ENCODE peak calls at places on chromosomes 5 and 9, in seven cellular contexts. One of them, this sample, is unnamed.
A peak's percentile ranks its signal among the peaks of the same experiment; 100 is the strongest.

GRCh38 chr9:93296889-93297480 is 113.0 kb downstream of the WNK2 start:
- DNase-seq in AG09309: no peak
- DNase-seq in LoVo: no peak
- DNase-seq in T-helper 2 cell: no peak
- DNase-seq in amygdala: no peak
- DNase-seq in activated effector memory CD4-positive, alpha-beta T cell treated with Interleukin-2 at 50 U/mL for 16 hours: no peak
- DNase-seq in Right ventricle myocardium inferior: no peak
- DNase-seq in this sample: no peak

GRCh38 chr9:92717201-92718085 is 47.2 kb downstream of the BICD2 start:
- DNase-seq in AG09309: no peak
- DNase-seq in activated effector memory CD4-positive, alpha-beta T cell treated with Interleukin-2 at 50 U/mL for 16 hours: no peak
- DNase-seq in T-helper 2 cell: no peak
- DNase-seq in amygdala: no peak
- DNase-seq in Right ventricle myocardium inferior: no peak
- DNase-seq in LoVo: no peak
- DNase-seq in this sample: no peak

GRCh38 chr9:86350006-86350755 is 4.0 kb downstream of the TUT7 start:
- DNase-seq in Right ventricle myocardium inferior: no peak
- DNase-seq in amygdala: no peak
- DNase-seq in LoVo: no peak
- DNase-seq in T-helper 2 cell: no peak
- DNase-seq in AG09309: no peak
- DNase-seq in activated effector memory CD4-positive, alpha-beta T cell treated with Interleukin-2 at 50 U/mL for 16 hours: no peak
- DNase-seq in this sample: no peak

GRCh38 chr5:117455236-117456233 is 880.9 kb upstream of the SEMA6A start:
- DNase-seq in LoVo: peak; percentile 84
- DNase-seq in amygdala: no peak
- DNase-seq in Right ventricle myocardium inferior: no peak
- DNase-seq in activated effector memory CD4-positive, alpha-beta T cell treated with Interleukin-2 at 50 U/mL for 16 hours: no peak
- DNase-seq in AG09309: no peak
- DNase-seq in T-helper 2 cell: no peak
- DNase-seq in this sample: no peak

GRCh38 chr5:173615884-173616576 is 420 bp downstream of the BOD1 start:
- DNase-seq in activated effector memory CD4-positive, alpha-beta T cell treated with Interleukin-2 at 50 U/mL for 16 hours: peak; percentile 60
- DNase-seq in LoVo: peak; percentile 78
- DNase-seq in Right ventricle myocardium inferior: no peak
- DNase-seq in T-helper 2 cell: peak; percentile 54
- DNase-seq in AG09309: peak; percentile 46
- DNase-seq in amygdala: no peak
- DNase-seq in this sample: peak; percentile 47

GRCh38 chr5:133854554-133854953 is 113.9 kb downstream of the C5orf15 start:
- DNase-seq in Right ventricle myocardium inferior: no peak
- DNase-seq in amygdala: no peak
- DNase-seq in T-helper 2 cell: no peak
- DNase-seq in AG09309: no peak
- DNase-seq in activated effector memory CD4-positive, alpha-beta T cell treated with Interleukin-2 at 50 U/mL for 16 hours: no peak
- DNase-seq in LoVo: no peak
- DNase-seq in this sample: no peak

GRCh38 chr5:74028976-74029375 is 403.0 kb downstream of the ARHGEF28 start:
- DNase-seq in T-helper 2 cell: no peak
- DNase-seq in Right ventricle myocardium inferior: no peak
- DNase-seq in AG09309: no peak
- DNase-seq in activated effector memory CD4-positive, alpha-beta T cell treated with Interleukin-2 at 50 U/mL for 16 hours: no peak
- DNase-seq in amygdala: no peak
- DNase-seq in LoVo: no peak
- DNase-seq in this sample: no peak

GRCh38 chr5:150468206-150468605 is 18.7 kb upstream of the RPS14 start:
- DNase-seq in AG09309: no peak
- DNase-seq in amygdala: no peak
- DNase-seq in T-helper 2 cell: no peak
- DNase-seq in Right ventricle myocardium inferior: no peak
- DNase-seq in LoVo: no peak
- DNase-seq in activated effector memory CD4-positive, alpha-beta T cell treated with Interleukin-2 at 50 U/mL for 16 hours: no peak
- DNase-seq in this sample: no peak

GRCh38 chr9:92707530-92707929 is 37.6 kb upstream of the IPPK start:
- DNase-seq in activated effector memory CD4-positive, alpha-beta T cell treated with Interleukin-2 at 50 U/mL for 16 hours: no peak
- DNase-seq in T-helper 2 cell: no peak
- DNase-seq in Right ventricle myocardium inferior: no peak
- DNase-seq in amygdala: no peak
- DNase-seq in LoVo: no peak
- DNase-seq in AG09309: no peak
- DNase-seq in this sample: no peak

GRCh38 chr5:150473673-150474358 is 24.3 kb upstream of the RPS14 start:
- DNase-seq in activated effector memory CD4-positive, alpha-beta T cell treated with Interleukin-2 at 50 U/mL for 16 hours: no peak
- DNase-seq in T-helper 2 cell: no peak
- DNase-seq in LoVo: peak; percentile 45
- DNase-seq in amygdala: no peak
- DNase-seq in Right ventricle myocardium inferior: no peak
- DNase-seq in AG09309: no peak
- DNase-seq in this sample: no peak

GRCh38 chr5:158140120-158140778 is 281.3 kb upstream of the CLINT1 start:
- DNase-seq in activated effector memory CD4-positive, alpha-beta T cell treated with Interleukin-2 at 50 U/mL for 16 hours: no peak
- DNase-seq in Right ventricle myocardium inferior: no peak
- DNase-seq in LoVo: no peak
- DNase-seq in amygdala: no peak
- DNase-seq in AG09309: no peak
- DNase-seq in T-helper 2 cell: no peak
- DNase-seq in this sample: no peak

GRCh38 chr9:111005711-111006482 is 32.4 kb downstream of the LPAR1 start:
- DNase-seq in activated effector memory CD4-positive, alpha-beta T cell treated with Interleukin-2 at 50 U/mL for 16 hours: no peak
- DNase-seq in LoVo: no peak
- DNase-seq in amygdala: no peak
- DNase-seq in AG09309: no peak
- DNase-seq in T-helper 2 cell: no peak
- DNase-seq in Right ventricle myocardium inferior: no peak
- DNase-seq in this sample: no peak

GRCh38 chr5:36301858-36302603 is at the start of gene RANBP3L:
- DNase-seq in Right ventricle myocardium inferior: no peak
- DNase-seq in LoVo: peak; percentile 20
- DNase-seq in T-helper 2 cell: no peak
- DNase-seq in amygdala: no peak
- DNase-seq in activated effector memory CD4-positive, alpha-beta T cell treated with Interleukin-2 at 50 U/mL for 16 hours: no peak
- DNase-seq in AG09309: no peak
- DNase-seq in this sample: no peak

GRCh38 chr5:147160923-147161663 is 73.7 kb upstream of the STK32A start:
- DNase-seq in LoVo: no peak
- DNase-seq in AG09309: no peak
- DNase-seq in T-helper 2 cell: no peak
- DNase-seq in activated effector memory CD4-positive, alpha-beta T cell treated with Interleukin-2 at 50 U/mL for 16 hours: no peak
- DNase-seq in amygdala: no peak
- DNase-seq in Right ventricle myocardium inferior: no peak
- DNase-seq in this sample: no peak

GRCh38 chr9:127828262-127829031 is 25.8 kb downstream of the FPGS start:
- DNase-seq in amygdala: peak; percentile 22
- DNase-seq in AG09309: no peak
- DNase-seq in activated effector memory CD4-positive, alpha-beta T cell treated with Interleukin-2 at 50 U/mL for 16 hours: no peak
- DNase-seq in T-helper 2 cell: no peak
- DNase-seq in LoVo: peak; percentile 74
- DNase-seq in Right ventricle myocardium inferior: peak; percentile 92
- DNase-seq in this sample: no peak

GRCh38 chr5:125375143-125375542 is 628.7 kb upstream of the ZNF608 start:
- DNase-seq in amygdala: no peak
- DNase-seq in activated effector memory CD4-positive, alpha-beta T cell treated with Interleukin-2 at 50 U/mL for 16 hours: no peak
- DNase-seq in AG09309: no peak
- DNase-seq in LoVo: no peak
- DNase-seq in Right ventricle myocardium inferior: no peak
- DNase-seq in T-helper 2 cell: no peak
- DNase-seq in this sample: no peak

GRCh38 chr9:87285183-87285582 is 212.5 kb upstream of the DAPK1 start:
- DNase-seq in LoVo: no peak
- DNase-seq in T-helper 2 cell: no peak
- DNase-seq in Right ventricle myocardium inferior: no peak
- DNase-seq in amygdala: no peak
- DNase-seq in AG09309: no peak
- DNase-seq in activated effector memory CD4-positive, alpha-beta T cell treated with Interleukin-2 at 50 U/mL for 16 hours: no peak
- DNase-seq in this sample: no peak

GRCh38 chr5:175840050-175840841 is 31.1 kb upstream of the CPLX2 start:
- DNase-seq in amygdala: no peak
- DNase-seq in AG09309: no peak
- DNase-seq in T-helper 2 cell: no peak
- DNase-seq in LoVo: no peak
- DNase-seq in Right ventricle myocardium inferior: no peak
- DNase-seq in activated effector memory CD4-positive, alpha-beta T cell treated with Interleukin-2 at 50 U/mL for 16 hours: no peak
- DNase-seq in this sample: no peak

GRCh38 chr9:73370053-73370452 is 218.4 kb downstream of the ANXA1 start:
- DNase-seq in AG09309: no peak
- DNase-seq in amygdala: no peak
- DNase-seq in LoVo: no peak
- DNase-seq in Right ventricle myocardium inferior: no peak
- DNase-seq in T-helper 2 cell: no peak
- DNase-seq in activated effector memory CD4-positive, alpha-beta T cell treated with Interleukin-2 at 50 U/mL for 16 hours: no peak
- DNase-seq in this sample: no peak

GRCh38 chr5:387491-388265 is 55.3 kb upstream of the EXOC3 start:
- DNase-seq in T-helper 2 cell: no peak
- DNase-seq in Right ventricle myocardium inferior: peak; percentile 9
- DNase-seq in AG09309: no peak
- DNase-seq in LoVo: no peak
- DNase-seq in amygdala: no peak
- DNase-seq in activated effector memory CD4-positive, alpha-beta T cell treated with Interleukin-2 at 50 U/mL for 16 hours: no peak
- DNase-seq in this sample: no peak

GRCh38 chr9:129256959-129257713 is 79.1 kb upstream of the IER5L start:
- DNase-seq in T-helper 2 cell: no peak
- DNase-seq in AG09309: no peak
- DNase-seq in activated effector memory CD4-positive, alpha-beta T cell treated with Interleukin-2 at 50 U/mL for 16 hours: no peak
- DNase-seq in LoVo: no peak
- DNase-seq in amygdala: no peak
- DNase-seq in Right ventricle myocardium inferior: peak; percentile 17
- DNase-seq in this sample: no peak

GRCh38 chr5:102540251-102540812 is 41.5 kb upstream of the SLCO6A1 start:
- DNase-seq in T-helper 2 cell: no peak
- DNase-seq in Right ventricle myocardium inferior: no peak
- DNase-seq in activated effector memory CD4-positive, alpha-beta T cell treated with Interleukin-2 at 50 U/mL for 16 hours: no peak
- DNase-seq in AG09309: no peak
- DNase-seq in amygdala: no peak
- DNase-seq in LoVo: no peak
- DNase-seq in this sample: no peak

GRCh38 chr5:156411131-156411727 is 84.3 kb downstream of the SGCD start:
- DNase-seq in amygdala: no peak
- DNase-seq in Right ventricle myocardium inferior: no peak
- DNase-seq in T-helper 2 cell: no peak
- DNase-seq in AG09309: peak; percentile 34
- DNase-seq in activated effector memory CD4-positive, alpha-beta T cell treated with Interleukin-2 at 50 U/mL for 16 hours: no peak
- DNase-seq in LoVo: no peak
- DNase-seq in this sample: no peak

GRCh38 chr9:6498982-6499381 is 86.0 kb downstream of the UHRF2 start:
- DNase-seq in AG09309: no peak
- DNase-seq in T-helper 2 cell: no peak
- DNase-seq in LoVo: no peak
- DNase-seq in Right ventricle myocardium inferior: no peak
- DNase-seq in amygdala: no peak
- DNase-seq in activated effector memory CD4-positive, alpha-beta T cell treated with Interleukin-2 at 50 U/mL for 16 hours: no peak
- DNase-seq in this sample: no peak

GRCh38 chr5:158599132-158599531 is 500.6 kb downstream of the EBF1 start:
- DNase-seq in Right ventricle myocardium inferior: no peak
- DNase-seq in AG09309: no peak
- DNase-seq in LoVo: no peak
- DNase-seq in amygdala: no peak
- DNase-seq in T-helper 2 cell: no peak
- DNase-seq in activated effector memory CD4-positive, alpha-beta T cell treated with Interleukin-2 at 50 U/mL for 16 hours: no peak
- DNase-seq in this sample: no peak

GRCh38 chr9:12819436-12820185 is 44.8 kb downstream of the LURAP1L start:
- DNase-seq in AG09309: no peak
- DNase-seq in amygdala: no peak
- DNase-seq in T-helper 2 cell: no peak
- DNase-seq in LoVo: no peak
- DNase-seq in Right ventricle myocardium inferior: no peak
- DNase-seq in activated effector memory CD4-positive, alpha-beta T cell treated with Interleukin-2 at 50 U/mL for 16 hours: no peak
- DNase-seq in this sample: no peak

GRCh38 chr5:65663804-65664521 is 39.1 kb downstream of the SHLD3 start:
- DNase-seq in T-helper 2 cell: no peak
- DNase-seq in activated effector memory CD4-positive, alpha-beta T cell treated with Interleukin-2 at 50 U/mL for 16 hours: no peak
- DNase-seq in amygdala: no peak
- DNase-seq in LoVo: peak; percentile 11
- DNase-seq in Right ventricle myocardium inferior: no peak
- DNase-seq in AG09309: no peak
- DNase-seq in this sample: no peak

GRCh38 chr9:122226142-122226757 is 2.5 kb downstream of the LHX6 start:
- DNase-seq in T-helper 2 cell: no peak
- DNase-seq in amygdala: no peak
- DNase-seq in LoVo: no peak
- DNase-seq in AG09309: no peak
- DNase-seq in activated effector memory CD4-positive, alpha-beta T cell treated with Interleukin-2 at 50 U/mL for 16 hours: no peak
- DNase-seq in Right ventricle myocardium inferior: no peak
- DNase-seq in this sample: no peak

GRCh38 chr5:1952456-1953099 is 69.9 kb upstream of the IRX4 start:
- DNase-seq in amygdala: no peak
- DNase-seq in T-helper 2 cell: no peak
- DNase-seq in AG09309: no peak
- DNase-seq in LoVo: no peak
- DNase-seq in activated effector memory CD4-positive, alpha-beta T cell treated with Interleukin-2 at 50 U/mL for 16 hours: no peak
- DNase-seq in Right ventricle myocardium inferior: no peak
- DNase-seq in this sample: no peak

GRCh38 chr5:137699291-137700281 is 36.3 kb downstream of the KLHL3 start:
- DNase-seq in amygdala: no peak
- DNase-seq in activated effector memory CD4-positive, alpha-beta T cell treated with Interleukin-2 at 50 U/mL for 16 hours: no peak
- DNase-seq in Right ventricle myocardium inferior: no peak
- DNase-seq in AG09309: no peak
- DNase-seq in T-helper 2 cell: no peak
- DNase-seq in LoVo: no peak
- DNase-seq in this sample: no peak

GRCh38 chr5:153490124-153491085 is at the start of gene GRIA1:
- DNase-seq in T-helper 2 cell: no peak
- DNase-seq in AG09309: no peak
- DNase-seq in amygdala: peak; percentile 16
- DNase-seq in Right ventricle myocardium inferior: no peak
- DNase-seq in activated effector memory CD4-positive, alpha-beta T cell treated with Interleukin-2 at 50 U/mL for 16 hours: no peak
- DNase-seq in LoVo: no peak
- DNase-seq in this sample: no peak

GRCh38 chr5:33738967-33739366 is 152.8 kb downstream of the ADAMTS12 start:
- DNase-seq in activated effector memory CD4-positive, alpha-beta T cell treated with Interleukin-2 at 50 U/mL for 16 hours: no peak
- DNase-seq in AG09309: no peak
- DNase-seq in Right ventricle myocardium inferior: no peak
- DNase-seq in T-helper 2 cell: no peak
- DNase-seq in LoVo: no peak
- DNase-seq in amygdala: no peak
- DNase-seq in this sample: no peak

GRCh38 chr5:6578676-6579343 is 54.0 kb downstream of the NSUN2 start:
- DNase-seq in Right ventricle myocardium inferior: no peak
- DNase-seq in LoVo: no peak
- DNase-seq in activated effector memory CD4-positive, alpha-beta T cell treated with Interleukin-2 at 50 U/mL for 16 hours: no peak
- DNase-seq in T-helper 2 cell: no peak
- DNase-seq in AG09309: no peak
- DNase-seq in amygdala: no peak
- DNase-seq in this sample: no peak

GRCh38 chr5:126673477-126673876 is 72.7 kb downstream of the PHAX start:
- DNase-seq in LoVo: no peak
- DNase-seq in AG09309: no peak
- DNase-seq in T-helper 2 cell: no peak
- DNase-seq in Right ventricle myocardium inferior: no peak
- DNase-seq in activated effector memory CD4-positive, alpha-beta T cell treated with Interleukin-2 at 50 U/mL for 16 hours: no peak
- DNase-seq in amygdala: no peak
- DNase-seq in this sample: no peak

GRCh38 chr5:133030343-133031005 is 4.1 kb upstream of the ZCCHC10 start:
- DNase-seq in amygdala: no peak
- DNase-seq in Right ventricle myocardium inferior: no peak
- DNase-seq in LoVo: no peak
- DNase-seq in AG09309: no peak
- DNase-seq in activated effector memory CD4-positive, alpha-beta T cell treated with Interleukin-2 at 50 U/mL for 16 hours: no peak
- DNase-seq in T-helper 2 cell: no peak
- DNase-seq in this sample: no peak